ENCODE peak calls at places on chromosomes 16 and 17, in ten cellular contexts. X, Q, D, I, J, A, U, G, B and R are unnamed samples. For H3K27me3, the result is how much of the 10 kb centered on the place peaks cover.

GRCh38 chr16:18966791-18967190 is 16.9 kb upstream of the TMC7 start:
- ATAC-seq in D (no peak), I (no peak), Q (no peak), U (no peak), G (no peak), J (no peak), A (no peak), X (no peak), B (no peak), R (no peak)

GRCh38 chr17:1650731-1651558 is 1.3 kb upstream of the RILP start:
- ATAC-seq in Q (no peak), D (no peak), J (peak), A (no peak), I (no peak), X (no peak), U (no peak), G (no peak), B (no peak), R (no peak)

GRCh38 chr17:4580291-4580690 is 4.0 kb upstream of the SMTNL2 start:
- ATAC-seq in D (no peak), J (no peak), G (no peak), I (no peak), B (no peak), X (no peak), Q (no peak), U (no peak), A (no peak), R (no peak)

GRCh38 chr17:29581583-29582253 is 7.7 kb downstream of the GIT1 start:
- ATAC-seq in J (no peak), D (no peak), G (no peak), I (no peak), B (no peak), U (no peak), A (no peak), X (no peak), Q (no peak), R (no peak)

GRCh38 chr17:50198026-50198669 is 3.3 kb downstream of the COL1A1 start:
- ATAC-seq in Q (no peak), X (no peak), A (no peak), U (peak), B (no peak), I (no peak), J (peak), G (no peak), D (no peak), R (no peak)

GRCh38 chr16:30953511-30954124 is 3.9 kb upstream of the SETD1A start:
- ATAC-seq in J (no peak), G (no peak), B (peak), U (peak), D (no peak), Q (peak), X (no peak), A (no peak), I (peak), R (no peak)

GRCh38 chr17:72104164-72104862 is 16.5 kb upstream of the SOX9 start:
- ATAC-seq in G (no peak), U (no peak), D (no peak), B (no peak), X (no peak), I (no peak), Q (no peak), A (no peak), J (no peak), R (no peak)

GRCh38 chr16:72789921-72790320 is 258.0 kb downstream of the ZFHX3 start:
- ATAC-seq in G (no peak), A (no peak), I (no peak), J (no peak), Q (no peak), B (no peak), U (no peak), X (no peak), D (no peak), R (no peak)

GRCh38 chr17:75817571-75817970 is 26.6 kb downstream of the UNC13D start:
- ATAC-seq in D (no peak), A (no peak), Q (no peak), J (no peak), G (no peak), B (no peak), U (no peak), I (no peak), X (no peak), R (no peak)

GRCh38 chr16:10088380-10088793 is 93.8 kb downstream of the GRIN2A start:
- ATAC-seq in X (no peak), A (no peak), I (no peak), J (no peak), D (no peak), U (no peak), Q (no peak), B (no peak), G (peak), R (no peak)

GRCh38 chr16:28820016-28820415 is 2.8 kb upstream of the ATXN2L start:
- ATAC-seq in U (no peak), D (no peak), B (no peak), G (no peak), Q (no peak), X (no peak), A (no peak), I (no peak), J (no peak), R (no peak)

GRCh38 chr17:67594115-67594878 is 123.4 kb upstream of the NOL11 start:
- ATAC-seq in U (peak), I (no peak), Q (no peak), X (no peak), G (peak), D (no peak), B (no peak), J (peak), A (no peak), R (no peak)

GRCh38 chr17:55806745-55807466 is 56.1 kb downstream of the PCTP start:
- ATAC-seq in Q (no peak), U (no peak), G (no peak), D (no peak), X (no peak), I (no peak), J (no peak), A (no peak), B (no peak), R (no peak)

GRCh38 chr17:19346351-19347255 is 15.9 kb downstream of the B9D1 start:
- ATAC-seq in X (peak), A (peak), Q (peak), D (no peak), I (peak), B (peak), G (peak), J (peak), U (peak), R (peak)

GRCh38 chr16:70661918-70662641 is 15.7 kb downstream of the IL34 start:
- ATAC-seq in A (no peak), B (peak), J (peak), D (no peak), U (no peak), Q (no peak), G (no peak), X (no peak), I (peak), R (peak)

GRCh38 chr17:6989779-6990178 is 6.1 kb upstream of the ALOX12 start:
- ATAC-seq in D (no peak), A (no peak), I (no peak), Q (no peak), X (no peak), B (no peak), G (no peak), U (no peak), J (no peak), R (no peak)

GRCh38 chr16:84088695-84089395 is 27.9 kb downstream of the MBTPS1 start:
- ATAC-seq in D (no peak), Q (no peak), X (peak), G (no peak), A (no peak), J (no peak), U (peak), B (peak), I (peak), R (no peak)

GRCh38 chr17:51434434-51435170 is 174.3 kb downstream of the UTP18 start:
- ATAC-seq in Q (no peak), U (no peak), D (no peak), X (no peak), G (no peak), A (no peak), J (no peak), I (no peak), B (peak), R (no peak)

GRCh38 chr16:78180349-78180748 is 80.9 kb downstream of the WWOX start:
- ATAC-seq in G (no peak), B (no peak), Q (no peak), J (no peak), D (no peak), I (no peak), X (no peak), A (no peak), U (no peak), R (no peak)

GRCh38 chr17:50865868-50866260 is 290 bp downstream of the TOB1 start:
- ATAC-seq in I (peak), U (peak), G (no peak), X (no peak), D (no peak), J (no peak), B (peak), Q (peak), A (peak), R (peak)

GRCh38 chr17:74332763-74333220 is 6.8 kb downstream of the KIF19 start:
- ATAC-seq in D (no peak), G (no peak), A (no peak), B (no peak), U (peak), Q (no peak), I (peak), J (no peak), X (no peak), R (no peak)

GRCh38 chr16:55398683-55399230 is 74.8 kb downstream of the IRX6 start:
- ATAC-seq in Q (no peak), I (no peak), U (no peak), D (no peak), J (no peak), B (no peak), A (no peak), G (no peak), X (no peak), R (no peak)

GRCh38 chr16:63617990-63618763 is 1503.7 kb downstream of the CDH11 start:
- ATAC-seq in J (peak), G (peak), U (no peak), A (no peak), D (peak), Q (no peak), B (no peak), I (no peak), X (peak), R (no peak)

GRCh38 chr17:66330646-66331037 is 28.2 kb downstream of the PRKCA start:
- ATAC-seq in A (no peak), B (no peak), I (peak), U (no peak), Q (no peak), G (no peak), X (no peak), J (no peak), D (no peak), R (no peak)

GRCh38 chr17:27654654-27655524 is 23.9 kb downstream of the LGALS9 start:
- ATAC-seq in G (peak), X (no peak), B (peak), Q (peak), U (peak), J (peak), D (peak), I (peak), A (no peak), R (no peak)

GRCh38 chr17:50100480-50100883 is 5.3 kb downstream of the PDK2 start:
- ATAC-seq in B (no peak), U (peak), D (no peak), G (no peak), I (no peak), Q (no peak), A (no peak), J (no peak), X (no peak), R (no peak)

GRCh38 chr17:7716299-7716886 is 1.2 kb upstream of the DNAH2 start:
- ATAC-seq in X (no peak), A (no peak), I (no peak), D (no peak), G (no peak), J (no peak), Q (no peak), U (no peak), B (no peak), R (no peak)

GRCh38 chr17:39615434-39615833 is 7.7 kb upstream of the NEUROD2 start:
- ATAC-seq in X (no peak), U (no peak), B (no peak), I (no peak), A (no peak), Q (no peak), D (no peak), G (no peak), J (no peak), R (no peak)

GRCh38 chr17:39614545-39615157 is 6.9 kb upstream of the NEUROD2 start:
- ATAC-seq in I (no peak), J (no peak), B (no peak), G (no peak), U (no peak), Q (no peak), D (no peak), X (no peak), A (no peak), R (no peak)

GRCh38 chr17:39612291-39612894 is 4.7 kb upstream of the NEUROD2 start:
- ATAC-seq in U (no peak), A (no peak), I (no peak), Q (no peak), X (no peak), B (no peak), D (no peak), J (no peak), G (no peak), R (no peak)

GRCh38 chr17:39611441-39612112 is 3.9 kb upstream of the NEUROD2 start:
- ATAC-seq in B (peak), Q (no peak), X (no peak), G (no peak), A (no peak), D (no peak), J (no peak), U (no peak), I (no peak), R (no peak)

GRCh38 chr17:39612935-39613465 is 5.3 kb upstream of the NEUROD2 start:
- ATAC-seq in X (no peak), D (no peak), J (no peak), G (no peak), A (no peak), I (no peak), B (no peak), Q (no peak), U (no peak), R (no peak)
- H3K27me3 ChIP-seq in X (under half), D (under half), J (under half), G (under half), A (under half), I (under half), B (under half), Q (half or more), U (under half), R (half or more)

DNA sequence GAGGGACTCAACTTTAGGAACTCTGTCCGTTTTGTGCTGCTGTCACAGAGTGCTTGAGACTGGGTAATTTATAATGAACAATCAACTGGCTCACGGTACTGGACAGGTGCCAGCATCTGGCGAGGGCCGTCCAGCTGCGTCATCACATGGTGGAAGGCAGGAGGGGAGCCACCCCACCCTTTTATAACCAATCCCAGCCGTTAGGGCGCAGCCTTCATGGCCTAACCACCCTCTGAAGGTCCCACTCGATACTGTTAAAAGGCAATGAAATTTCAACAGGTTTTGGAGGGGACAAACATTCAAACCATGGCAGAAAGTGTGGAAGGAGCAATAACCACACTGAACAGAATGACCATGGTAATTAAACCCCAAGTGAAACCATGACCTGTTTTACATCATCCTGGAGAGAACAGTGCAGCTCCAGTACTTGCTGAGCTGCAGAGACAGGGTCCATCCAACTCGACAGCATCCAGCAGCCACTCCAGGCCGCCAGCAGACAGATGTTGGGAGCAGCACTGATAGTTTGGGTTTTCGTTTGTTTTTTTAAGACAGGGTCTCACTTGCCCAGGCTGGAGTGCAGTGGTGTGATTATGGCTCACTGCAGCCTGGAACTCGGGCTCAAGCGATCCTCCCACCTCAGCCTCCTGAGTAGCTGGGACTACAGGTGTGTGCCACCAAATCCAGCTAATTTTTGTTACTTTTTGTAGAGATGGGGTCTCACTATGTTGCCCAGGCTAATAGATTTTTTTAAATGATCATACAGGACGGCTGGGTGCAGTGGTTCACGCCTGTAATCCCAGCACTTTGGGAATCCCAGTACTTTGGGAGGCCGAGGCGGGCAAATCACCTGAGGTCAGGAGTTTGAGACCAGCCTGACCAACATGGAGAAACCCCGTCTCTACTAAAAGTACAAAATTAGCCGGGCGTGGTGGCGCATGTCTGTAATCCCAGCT is 11.0 kb downstream of the CHMP6 start:
- ATAC-seq in X (peak), A (peak), U (no peak), I (peak), Q (peak), J (no peak), G (peak), B (peak), D (peak), R (peak)
- TF ChIP-seq POLR2A in X (no peak), A (no peak), U (no peak), I (peak), Q (no peak), J (no peak), G (no peak), B (no peak), D (no peak), R (no peak)

DNA sequence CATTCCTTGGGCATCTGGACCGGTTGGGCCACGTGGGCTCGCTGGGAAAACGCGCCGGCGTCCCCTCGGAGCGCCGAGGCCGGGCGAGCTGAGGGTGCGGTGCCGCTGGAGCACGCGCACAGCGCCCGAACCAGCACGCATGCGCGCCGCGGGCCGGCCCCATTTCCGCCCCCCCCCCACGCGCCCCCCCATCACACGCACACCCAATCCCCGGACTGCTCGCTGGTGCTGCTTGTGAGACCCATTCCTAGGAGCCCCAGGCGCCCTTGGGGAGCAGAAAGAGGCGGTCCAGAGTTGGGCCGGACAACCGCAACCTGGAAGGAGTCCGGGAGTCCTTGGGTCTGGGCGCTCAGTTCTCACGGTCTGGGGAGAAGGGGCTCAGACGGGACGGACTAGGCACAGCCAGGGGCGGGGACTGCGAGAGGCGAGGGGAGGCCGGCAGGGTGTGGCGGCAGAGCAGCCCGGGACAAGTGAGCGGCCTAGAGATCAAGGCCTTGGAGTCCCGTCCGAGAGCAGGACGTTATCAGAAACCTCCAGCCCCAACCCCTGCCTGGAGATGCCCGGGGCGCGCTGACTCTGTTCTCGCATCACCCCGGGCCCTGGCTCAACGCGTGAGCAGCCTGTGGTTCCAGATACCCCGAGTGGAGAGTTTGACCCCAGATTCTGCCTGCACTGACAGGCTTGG is 6.0 kb upstream of the CBX8 start:
- ATAC-seq in B (no peak), A (no peak), Q (no peak), J (no peak), I (peak), G (no peak), U (no peak), X (no peak), D (no peak), R (no peak)
- H3K27me3 ChIP-seq in B (under half), A (half or more), Q (half or more), J (half or more), I (under half), G (half or more), U (under half), X (half or more), D (half or more), R (half or more)

GRCh38 chr16:57682809-57683318 is 11.7 kb upstream of the DRC7 start:
- ATAC-seq in D (no peak), J (no peak), A (no peak), X (no peak), U (no peak), Q (no peak), I (peak), G (peak), B (no peak), R (no peak)

GRCh38 chr16:57684626-57685358 is 9.8 kb upstream of the DRC7 start:
- ATAC-seq in J (no peak), D (no peak), U (no peak), Q (no peak), B (no peak), X (no peak), A (no peak), I (no peak), G (no peak), R (no peak)

GRCh38 chr16:57686577-57686976 is 8.0 kb upstream of the DRC7 start:
- ATAC-seq in Q (no peak), D (no peak), X (no peak), I (no peak), J (no peak), A (no peak), B (no peak), G (no peak), U (no peak), R (no peak)

GRCh38 chr16:57683599-57684545 is 10.7 kb upstream of the DRC7 start:
- ATAC-seq in X (no peak), A (no peak), J (no peak), U (no peak), D (no peak), Q (no peak), G (no peak), B (no peak), I (no peak), R (no peak)

DNA sequence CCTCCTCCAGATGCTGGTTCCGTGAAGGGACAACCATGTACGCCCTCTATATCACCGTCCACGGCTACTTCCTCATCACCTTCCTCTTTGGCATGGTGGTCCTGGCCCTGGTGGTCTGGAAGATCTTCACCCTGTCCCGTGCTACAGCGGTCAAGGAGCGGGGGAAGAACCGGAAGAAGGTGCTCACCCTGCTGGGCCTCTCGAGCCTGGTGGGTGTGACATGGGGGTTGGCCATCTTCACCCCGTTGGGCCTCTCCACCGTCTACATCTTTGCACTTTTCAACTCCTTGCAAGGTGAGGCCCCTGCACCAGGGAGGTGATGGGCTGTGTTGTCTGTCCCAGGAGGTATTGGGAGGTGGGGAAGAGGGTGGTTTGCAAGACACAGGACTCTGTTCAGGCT is 9.0 kb upstream of the DRC7 start:
- ATAC-seq in D (no peak), B (no peak), A (no peak), U (no peak), I (no peak), X (no peak), J (no peak), Q (no peak), G (no peak), R (no peak)
- TF ChIP-seq POLR2A in D (no peak), B (no peak), A (no peak), U (no peak), I (no peak), X (no peak), J (no peak), Q (no peak), G (no peak), R (no peak)

DNA sequence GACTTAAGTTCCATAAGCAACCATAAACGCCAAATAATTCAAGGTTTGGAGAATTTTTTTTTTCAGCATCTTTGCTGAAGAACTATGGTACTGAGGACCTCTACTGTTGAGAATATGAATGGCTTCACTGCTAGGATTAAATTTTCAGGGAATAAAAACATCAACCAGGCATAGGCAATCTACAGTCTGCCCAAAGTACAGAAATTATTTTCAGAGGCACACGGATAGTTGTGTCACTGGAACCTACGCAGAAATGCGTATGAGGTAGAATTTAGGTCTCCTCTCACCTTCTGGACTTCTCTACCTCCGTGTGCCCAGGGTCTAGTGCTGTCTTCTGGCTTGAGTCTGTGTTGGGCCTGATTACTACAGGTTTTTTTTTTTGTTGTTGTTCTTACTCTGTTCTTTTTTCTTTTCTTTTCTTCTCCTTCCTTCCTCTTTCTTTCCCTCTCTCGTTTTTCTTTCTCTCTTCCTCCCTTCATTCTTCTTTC is 39.7 kb downstream of the NACA2 start:
- ATAC-seq in I (peak), Q (peak), D (no peak), J (peak), A (no peak), U (peak), B (peak), X (no peak), G (no peak), R (no peak)
- H3K27me3 ChIP-seq in I (under half), Q (under half), D (under half), J (under half), A (under half), U (under half), B (under half), X (under half), G (under half), R (under half)

GRCh38 chr17:60744355-60744958 is 66.8 kb downstream of the BCAS3 start:
- ATAC-seq in D (no peak), I (no peak), G (no peak), A (no peak), J (no peak), Q (peak), X (no peak), B (no peak), U (no peak), R (no peak)
- TF ChIP-seq POLR2A in D (no peak), I (no peak), G (no peak), A (no peak), J (no peak), Q (no peak), X (no peak), B (no peak), U (no peak), R (no peak)